ENCODE peak calls at places on chromosomes 6 and 20, in six cellular contexts. F, N, M, Q, I and J are unnamed samples.

GRCh38 chr20:35463455-35464300 is 8.3 kb downstream of the CEP250 start:
- DNase-seq in F (peak; percentile 52), N (peak; percentile 30), M (no peak), Q (peak; percentile 62), I (no peak), J (peak; percentile 69)

GRCh38 chr6:133170602-133171001 is 70.6 kb upstream of the EYA4 start:
- DNase-seq in F (no peak), N (no peak), M (no peak), Q (no peak), I (no peak), J (no peak)

GRCh38 chr20:53735536-53736050 is 142.0 kb upstream of the ZNF217 start:
- DNase-seq in F (no peak), N (no peak), M (no peak), Q (no peak), I (no peak), J (no peak)

GRCh38 chr6:148179786-148180185 is 162.9 kb upstream of the SASH1 start:
- DNase-seq in F (no peak), N (no peak), M (no peak), Q (no peak), I (no peak), J (peak; percentile 23)

GRCh38 chr6:126963077-126963809 is 155.2 kb upstream of the RSPO3 start:
- DNase-seq in F (no peak), N (no peak), M (no peak), Q (no peak), I (no peak), J (no peak)

GRCh38 chr6:155121699-155122098 is 126.6 kb downstream of the TIAM2 start:
- DNase-seq in F (no peak), N (no peak), M (no peak), Q (no peak), I (no peak), J (no peak)

GRCh38 chr6:161353208-161353613 is 79.3 kb upstream of the AGPAT4 start:
- DNase-seq in F (no peak), N (no peak), M (no peak), Q (no peak), I (no peak), J (no peak)

GRCh38 chr6:99119109-99120031 is 171.6 kb upstream of the FBXL4 start:
- DNase-seq in F (peak; percentile 11), N (no peak), M (no peak), Q (peak; percentile 17), I (no peak), J (peak; percentile 39)

GRCh38 chr6:38542031-38542430 is 97.7 kb downstream of the BTBD9 start:
- DNase-seq in F (no peak), N (no peak), M (no peak), Q (no peak), I (no peak), J (no peak)

GRCh38 chr20:49937023-49937929 is 1.1 kb downstream of the RNF114 start:
- DNase-seq in F (no peak), N (no peak), M (peak; percentile 68), Q (no peak), I (no peak), J (no peak)

GRCh38 chr20:44400671-44401051 is 45.2 kb downstream of the HNF4A start:
- DNase-seq in F (no peak), N (no peak), M (peak; percentile 19), Q (no peak), I (no peak), J (no peak)

GRCh38 chr6:167031082-167031709 is 32.0 kb downstream of the CEP43 start:
- DNase-seq in F (no peak), N (no peak), M (no peak), Q (no peak), I (no peak), J (no peak)